ENCODE peak calls at places on chromosomes 16 and 17, in six cellular contexts. W, T, V, Y, O and R are unnamed samples. For H3K27me3, the result is how much of the 10 kb centered on the place peaks cover.

GRCh38 chr17:40778466-40778865 is 3.9 kb downstream of the KRT27 start:
- DNase-seq in W (no peak), T (no peak), V (no peak), Y (no peak), O (no peak), R (no peak)

GRCh38 chr16:89890886-89891657 is 17.7 kb downstream of the TCF25 start:
- DNase-seq in W (no peak), T (no peak), V (no peak), Y (no peak), O (no peak), R (no peak)

GRCh38 chr17:18967806-18968744 is 16.1 kb downstream of the SLC5A10 start:
- DNase-seq in W (no peak), T (no peak), V (peak), Y (no peak), O (no peak), R (no peak)

GRCh38 chr17:2965621-2966275 is 97.7 kb downstream of the OR1D5 start:
- DNase-seq in W (no peak), T (no peak), V (peak), Y (peak), O (no peak), R (no peak)

GRCh38 chr17:40341808-40342574 is 22.5 kb downstream of the GJD3 start:
- DNase-seq in W (peak), T (peak), V (peak), Y (peak), O (peak), R (no peak)

GRCh38 chr16:25626172-25626571 is 65.6 kb upstream of the HS3ST4 start:
- DNase-seq in W (no peak), T (no peak), V (no peak), Y (no peak), O (no peak), R (no peak)

GRCh38 chr17:1299729-1300579 is 20.5 kb downstream of the TRARG1 start:
- DNase-seq in W (no peak), T (no peak), V (no peak), Y (no peak), O (peak), R (no peak)

GRCh38 chr17:63364387-63364786 is 81.7 kb downstream of the CYB561 start:
- DNase-seq in W (no peak), T (no peak), V (peak), Y (no peak), O (no peak), R (no peak)

GRCh38 chr17:65270932-65271700 is 133.9 kb downstream of the RGS9 start:
- DNase-seq in W (no peak), T (no peak), V (no peak), Y (no peak), O (no peak), R (no peak)

GRCh38 chr17:73430848-73431247 is 119.0 kb upstream of the CDC42EP4 start:
- DNase-seq in W (no peak), T (peak), V (no peak), Y (no peak), O (no peak), R (no peak)

GRCh38 chr17:64718058-64718457 is 56.0 kb upstream of the SMURF2 start:
- DNase-seq in W (no peak), T (no peak), V (no peak), Y (no peak), O (no peak), R (no peak)

GRCh38 chr17:52124993-52125392 is 33.5 kb downstream of the CA10 start:
- DNase-seq in W (no peak), T (no peak), V (no peak), Y (no peak), O (no peak), R (no peak)

GRCh38 chr17:2837147-2837561 is 40.9 kb downstream of the RAP1GAP2 start:
- DNase-seq in W (no peak), T (no peak), V (no peak), Y (no peak), O (no peak), R (no peak)

GRCh38 chr17:56786989-56787482 is 46.7 kb downstream of the C17orf67 start:
- DNase-seq in W (no peak), T (no peak), V (peak), Y (no peak), O (no peak), R (no peak)

DNA sequence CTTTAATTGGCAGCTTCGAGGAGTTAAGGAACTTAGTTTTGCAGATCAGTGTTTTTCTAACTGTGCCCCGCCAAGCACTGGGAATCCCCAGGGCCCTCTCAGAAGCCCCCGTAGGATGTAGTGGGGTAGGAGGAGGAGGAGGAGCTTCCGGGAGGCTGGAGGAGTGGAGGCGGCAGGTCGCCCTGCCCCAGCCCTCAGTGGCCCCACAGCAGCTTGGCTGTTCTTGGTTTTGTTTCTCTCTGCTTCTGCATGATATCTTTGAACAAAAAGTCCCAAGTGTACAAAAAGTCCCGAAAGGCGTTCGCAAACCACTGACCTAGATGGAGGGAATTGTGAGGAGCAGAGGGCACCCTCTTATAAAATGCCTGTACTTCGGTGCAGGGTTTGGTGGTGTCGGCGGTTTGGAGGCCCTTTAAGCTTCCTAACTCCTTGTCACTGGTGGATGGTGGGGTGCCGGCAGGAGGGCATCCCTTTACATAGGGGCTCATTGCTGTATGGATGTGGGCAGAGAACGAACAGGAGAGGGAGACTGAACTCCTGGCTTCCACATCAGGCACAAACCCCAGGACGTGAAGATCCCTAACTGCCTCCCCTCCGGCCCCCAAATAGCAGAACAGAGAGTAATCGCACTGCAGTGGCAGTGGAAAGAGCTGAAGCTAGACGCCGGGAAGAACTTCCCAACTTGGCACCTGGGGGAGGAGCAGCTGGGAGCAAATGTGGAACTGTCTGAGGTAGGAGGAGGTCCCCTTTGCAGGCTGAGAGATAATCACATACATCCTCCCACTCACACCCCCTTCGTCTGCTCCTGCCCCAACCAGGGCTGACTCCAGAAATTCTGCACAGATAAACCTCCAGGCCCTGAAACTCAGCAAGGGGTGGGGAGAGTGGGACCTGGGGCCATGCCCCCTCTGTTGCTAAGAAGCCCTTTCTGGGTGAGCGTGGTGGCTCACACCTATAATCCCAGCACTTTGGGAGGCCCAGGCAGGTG is 20.1 kb downstream of the EPOP start:
- DNase-seq in W (no peak), T (peak), V (no peak), Y (no peak), O (no peak), R (no peak)
- H3K27me3 ChIP-seq in W (under half), T (under half), V (under half), Y (half or more), O (half or more), R (under half)

GRCh38 chr17:50681260-50682200 is 26.2 kb downstream of the ANKRD40 start:
- DNase-seq in W (peak), T (no peak), V (peak), Y (no peak), O (no peak), R (peak)
- H3K4me3 ChIP-seq in W (no peak), T (no peak), V (no peak), Y (no peak), O (no peak), R (peak)

GRCh38 chr17:31488982-31489294 is 97.5 kb downstream of the RAB11FIP4 start:
- DNase-seq in W (no peak), T (no peak), V (no peak), Y (no peak), O (no peak), R (no peak)
- H3K27me3 ChIP-seq in W (under half), T (under half), V (under half), Y (under half), O (half or more), R (under half)

GRCh38 chr17:61451538-61452300 is 503 bp upstream of the TBX4 start:
- DNase-seq in W (peak), T (no peak), V (no peak), Y (peak), O (no peak), R (no peak)
- H3K4me3 ChIP-seq in W (peak), T (peak), V (peak), Y (peak), O (peak), R (peak)

DNA sequence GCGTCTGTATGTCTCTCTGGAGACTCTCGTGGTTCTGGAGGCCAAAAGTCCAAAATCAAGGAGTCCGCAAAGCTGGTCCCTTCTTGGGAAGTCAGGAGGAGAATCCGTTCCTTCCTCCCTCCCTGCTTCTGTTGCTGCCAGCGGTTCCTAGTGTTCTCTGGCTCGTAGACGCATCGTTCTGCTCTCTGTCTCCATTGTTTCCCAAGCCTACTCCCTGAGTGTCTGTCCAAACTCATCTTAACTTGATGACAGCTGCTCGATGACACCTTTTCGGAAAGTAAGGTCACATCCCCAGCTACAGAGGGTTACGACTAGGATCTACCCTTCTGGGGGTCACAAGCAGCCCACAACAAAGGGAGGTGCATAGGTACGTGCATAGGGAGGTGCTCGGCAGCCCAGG is 80.7 kb upstream of the FOXF1 start:
- DNase-seq in W (no peak), T (no peak), V (no peak), Y (no peak), O (no peak), R (no peak)
- H3K27me3 ChIP-seq in W (under half), T (under half), V (under half), Y (under half), O (under half), R (under half)

DNA sequence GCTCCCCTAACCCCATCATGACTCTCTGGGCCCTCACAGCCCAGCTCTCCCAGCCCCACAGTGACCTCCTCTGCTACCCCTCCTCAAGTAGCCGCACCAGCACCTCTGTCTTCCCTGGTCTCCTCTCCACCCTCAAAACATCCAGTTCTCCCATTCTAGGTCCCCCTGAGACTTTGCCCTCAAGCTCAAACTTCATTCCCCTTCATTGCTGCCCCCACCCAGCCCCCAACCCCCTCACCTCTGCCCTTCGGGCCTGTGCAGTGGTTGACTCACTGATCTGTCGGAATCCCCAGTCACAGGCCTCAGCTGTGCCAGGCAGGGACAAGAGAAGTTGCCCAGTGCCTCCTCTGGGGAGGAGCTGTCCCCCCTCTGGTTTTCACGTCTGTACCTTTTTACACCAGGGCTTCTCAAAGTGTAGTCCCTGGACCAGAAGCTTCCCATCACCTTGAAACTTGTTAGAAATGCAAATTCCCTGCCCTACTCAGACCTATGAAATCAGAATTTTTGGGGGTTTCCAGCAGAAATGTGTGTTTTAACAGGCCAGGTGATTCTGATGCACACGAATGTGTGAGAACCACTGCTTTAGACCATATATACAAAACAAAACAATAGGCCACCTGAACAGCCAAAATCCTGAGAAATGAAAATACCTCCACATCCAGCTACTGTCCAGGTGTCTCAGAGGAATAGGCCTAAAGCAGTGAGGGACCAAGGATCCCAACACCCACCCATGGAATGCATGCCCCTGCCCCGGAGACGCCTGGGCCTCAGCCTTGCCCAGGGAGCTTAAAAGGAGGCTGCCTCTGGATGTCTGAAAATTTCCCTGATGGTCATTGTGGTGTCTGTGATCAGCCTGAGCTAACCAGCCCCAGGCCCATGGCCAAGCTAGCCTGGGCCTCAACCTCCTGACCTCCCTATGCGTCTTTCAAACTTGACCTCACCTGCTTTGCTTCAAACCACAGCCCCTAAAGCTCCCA is 853 bp upstream of the DOK4 start:
- DNase-seq in W (no peak), T (peak), V (peak), Y (no peak), O (no peak), R (no peak)
- H3K4me3 ChIP-seq in W (no peak), T (no peak), V (no peak), Y (peak), O (peak), R (peak)

GRCh38 chr17:6056104-6056503 is 14.1 kb upstream of the WSCD1 start:
- DNase-seq in W (no peak), T (no peak), V (no peak), Y (no peak), O (no peak), R (no peak)
- H3K27me3 ChIP-seq in W (under half), T (under half), V (under half), Y (under half), O (half or more), R (under half)

DNA sequence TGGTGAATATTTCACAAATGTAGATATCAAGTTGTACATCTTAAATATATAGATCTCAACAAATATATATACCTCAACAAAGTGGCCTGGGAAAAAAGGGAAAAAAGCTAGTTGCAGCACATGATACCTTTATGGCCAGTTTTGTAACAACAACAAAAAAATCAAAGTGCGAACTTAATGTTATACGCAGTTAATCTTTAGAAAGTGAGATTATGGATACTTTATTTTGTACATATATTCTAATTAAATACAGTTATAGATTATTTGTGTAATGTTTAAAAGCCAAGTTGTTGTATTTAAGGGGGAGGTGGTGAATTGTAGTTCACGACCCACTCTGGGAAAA is 385 bp upstream of the ZFP1 start:
- DNase-seq in W (no peak), T (no peak), V (no peak), Y (no peak), O (no peak), R (no peak)
- H3K4me3 ChIP-seq in W (peak), T (no peak), V (no peak), Y (peak), O (peak), R (peak)

GRCh38 chr16:82041542-82041941 is 6.5 kb downstream of the HSD17B2 start:
- DNase-seq in W (no peak), T (no peak), V (no peak), Y (no peak), O (no peak), R (no peak)

GRCh38 chr16:82042144-82042543 is 7.1 kb downstream of the HSD17B2 start:
- DNase-seq in W (no peak), T (no peak), V (no peak), Y (no peak), O (no peak), R (no peak)

GRCh38 chr16:82044585-82044911 is 9.5 kb downstream of the HSD17B2 start:
- DNase-seq in W (no peak), T (no peak), V (no peak), Y (no peak), O (no peak), R (no peak)

GRCh38 chr16:82043680-82044584 is 8.9 kb downstream of the HSD17B2 start:
- DNase-seq in W (peak), T (no peak), V (no peak), Y (no peak), O (no peak), R (no peak)

DNA sequence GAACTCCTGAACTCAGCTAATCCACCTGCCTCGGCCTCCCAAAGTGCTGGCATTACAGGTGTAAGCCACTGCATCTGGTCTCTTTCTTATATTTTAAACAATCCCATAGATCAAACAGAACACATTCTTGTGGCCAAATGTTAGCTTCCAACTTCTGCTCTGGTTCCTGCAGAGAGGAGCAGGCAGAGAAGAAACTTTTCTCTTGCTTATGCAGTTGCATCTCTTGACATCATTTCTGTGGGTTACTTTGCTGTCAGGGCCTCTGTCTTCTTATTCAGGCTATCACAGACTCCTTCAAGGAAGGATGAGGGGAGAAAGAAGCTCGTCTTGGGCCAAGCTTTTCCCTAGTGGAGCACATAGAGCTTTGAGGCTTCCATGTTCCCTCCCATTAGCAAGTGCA is 7.8 kb downstream of the HSD17B2 start:
- DNase-seq in W (no peak), T (no peak), V (no peak), Y (no peak), O (no peak), R (no peak)
- H3K27me3 ChIP-seq in W (under half), T (under half), V (under half), Y (under half), O (half or more), R (under half)